ENCODE peak calls at places on chromosome 17, in six cellular contexts. E, T, C, N, Q and P are unnamed samples.

GRCh38 chr17:40068129-40068581 is 5.4 kb downstream of the THRA start:
- DNase-seq in T (no peak), C (no peak), N (no peak), Q (no peak), E (peak; percentile 2), P (no peak)

GRCh38 chr17:50206604-50207293 is 5.3 kb upstream of the COL1A1 start:
- DNase-seq in N (no peak), C (no peak), Q (no peak), E (peak; percentile 85), T (no peak), P (no peak)

GRCh38 chr17:39082482-39082881 is 69.0 kb downstream of the PLXDC1 start:
- DNase-seq in E (no peak), Q (no peak), T (no peak), N (no peak), C (no peak), P (no peak)

GRCh38 chr17:31798205-31798724 is 60.8 kb downstream of the COPRS start:
- DNase-seq in N (no peak), T (no peak), E (no peak), Q (no peak), C (no peak), P (no peak)

GRCh38 chr17:50845260-50846147 is 10.1 kb downstream of the WFIKKN2 start:
- DNase-seq in T (peak; percentile 85), E (no peak), C (peak; percentile 53), N (no peak), Q (no peak), P (no peak)

GRCh38 chr17:48012151-48012520 is 25.5 kb downstream of the COPZ2 start:
- DNase-seq in Q (no peak), C (no peak), E (peak; percentile 94), T (no peak), N (no peak), P (peak; percentile 59)

GRCh38 chr17:27892542-27892865 is 661 bp downstream of the LYRM9 start:
- DNase-seq in E (no peak), N (no peak), T (no peak), Q (no peak), C (no peak), P (no peak)

GRCh38 chr17:79919164-79919585 is 79.9 kb upstream of the CBX4 start:
- DNase-seq in N (peak; percentile 68), C (peak; percentile 91), Q (no peak), E (no peak), T (peak; percentile 97), P (peak; percentile 94)

GRCh38 chr17:81470944-81471803 is 41.4 kb downstream of the ACTG1 start:
- DNase-seq in C (no peak), Q (no peak), E (peak; percentile 72), T (no peak), N (no peak), P (no peak)

GRCh38 chr17:79650283-79650682 is 39.4 kb upstream of the RBFOX3 start:
- DNase-seq in T (no peak), E (no peak), N (no peak), C (no peak), Q (no peak), P (no peak)

GRCh38 chr17:15279011-15279477 is 13.9 kb upstream of the PMP22 start:
- DNase-seq in T (no peak), Q (peak; percentile 92), N (no peak), C (no peak), E (no peak), P (no peak)

GRCh38 chr17:39954876-39955275 is 7.9 kb upstream of the GSDMA start:
- DNase-seq in N (no peak), E (no peak), Q (no peak), C (no peak), T (no peak), P (no peak)

GRCh38 chr17:81869221-81870154 is 1.6 kb downstream of the ARHGDIA start:
- DNase-seq in T (no peak), Q (no peak), E (peak; percentile 68), N (no peak), C (no peak), P (no peak)

GRCh38 chr17:55898195-55898594 is 147.3 kb downstream of the PCTP start:
- DNase-seq in Q (no peak), N (no peak), T (no peak), E (no peak), C (no peak), P (no peak)

GRCh38 chr17:38584350-38584925 is 21.3 kb downstream of the SRCIN1 start:
- DNase-seq in C (peak; percentile 91), T (peak; percentile 75), Q (no peak), N (no peak), E (peak; percentile 75), P (peak; percentile 71)

GRCh38 chr17:37466471-37466870 is 23.2 kb upstream of the DUSP14 start:
- DNase-seq in T (no peak), N (no peak), E (no peak), Q (no peak), C (no peak), P (no peak)

GRCh38 chr17:60391419-60392041 is 403 bp downstream of the USP32 start:
- DNase-seq in T (no peak), Q (no peak), C (no peak), E (peak; percentile 86), N (peak; percentile 15), P (no peak)

GRCh38 chr17:60392845-60393702 is 1.1 kb upstream of the USP32 start:
- DNase-seq in E (peak; percentile 14), T (no peak), Q (no peak), N (no peak), C (peak; percentile 33), P (no peak)

GRCh38 chr17:60390881-60391418 is 983 bp downstream of the USP32 start:
- DNase-seq in Q (no peak), N (no peak), E (peak; percentile 48), T (peak; percentile 64), C (no peak), P (no peak)

GRCh38 chr17:60393840-60394529 is 2.1 kb upstream of the USP32 start:
- DNase-seq in N (no peak), T (no peak), E (peak; percentile 6), Q (no peak), C (no peak), P (no peak)

DNA sequence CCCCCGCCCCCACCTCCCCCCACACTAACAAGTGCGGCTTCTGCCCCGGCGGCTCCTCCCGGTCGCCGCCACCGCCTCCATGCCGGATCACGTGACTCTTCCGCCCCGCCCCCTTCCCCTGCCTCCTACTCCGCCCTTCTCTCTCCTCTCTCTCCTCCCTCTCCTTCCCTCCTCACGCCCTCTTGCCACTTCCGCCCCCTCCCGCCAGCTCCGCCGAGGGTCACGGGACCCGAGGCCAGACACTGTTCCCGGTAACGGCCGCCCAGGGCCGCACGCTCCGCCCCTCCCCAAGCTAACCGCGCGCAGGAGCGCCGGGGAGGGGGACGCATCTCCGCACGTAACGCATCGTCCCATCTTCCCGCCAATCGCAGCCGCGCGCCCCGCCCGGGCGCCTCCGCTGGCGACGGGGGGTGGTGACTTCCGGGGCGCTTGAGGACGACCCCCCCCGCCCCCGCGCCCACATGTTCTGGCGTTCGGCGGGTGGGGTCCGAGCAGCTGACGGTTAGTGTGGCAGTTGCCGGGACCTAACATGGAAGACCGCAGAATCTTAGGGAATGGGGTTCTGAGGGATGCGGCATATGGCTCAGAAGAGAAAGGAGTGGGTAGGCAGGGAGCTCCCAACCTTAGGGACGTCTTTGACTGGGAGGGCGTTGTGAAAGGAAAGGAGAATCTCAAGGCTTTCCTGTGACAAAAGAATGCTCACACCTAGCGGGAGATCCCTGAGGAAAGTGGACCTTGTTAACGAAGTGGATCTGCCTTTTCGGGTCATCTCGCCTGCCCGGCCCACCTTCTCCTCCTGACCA is at the start of gene USP32:
- DNase-seq in C (peak; percentile 97), Q (peak; percentile 92), N (peak; percentile 94), E (peak; percentile 99), T (peak; percentile 100), P (peak; percentile 96)
- TF ChIP-seq CTCF in C (peak; percentile 35), Q (peak; percentile 31), N (peak; percentile 22), E (peak; percentile 1), T (peak; percentile 19), P (peak; percentile 28)

GRCh38 chr17:18262111-18262510 is 1.6 kb downstream of the MIEF2 start:
- DNase-seq in N (no peak), E (no peak), T (no peak), Q (no peak), C (no peak), P (no peak)
- H3K4me3 ChIP-seq in N (no peak overlapping the region), E (no peak overlapping the region), T (peak overlapping the region; percentile 98), Q (no peak overlapping the region), C (peak overlapping the region; percentile 86), P (no peak overlapping the region)

GRCh38 chr17:78351449-78352006 is 8.3 kb downstream of the SOCS3 start:
- DNase-seq in N (peak; percentile 73), C (peak; percentile 90), Q (peak; percentile 99), E (peak; percentile 84), T (peak; percentile 99), P (peak; percentile 20)
- TF ChIP-seq CTCF in N (no peak), C (no peak), Q (peak; percentile 28), E (no peak), T (no peak), P (no peak)

DNA sequence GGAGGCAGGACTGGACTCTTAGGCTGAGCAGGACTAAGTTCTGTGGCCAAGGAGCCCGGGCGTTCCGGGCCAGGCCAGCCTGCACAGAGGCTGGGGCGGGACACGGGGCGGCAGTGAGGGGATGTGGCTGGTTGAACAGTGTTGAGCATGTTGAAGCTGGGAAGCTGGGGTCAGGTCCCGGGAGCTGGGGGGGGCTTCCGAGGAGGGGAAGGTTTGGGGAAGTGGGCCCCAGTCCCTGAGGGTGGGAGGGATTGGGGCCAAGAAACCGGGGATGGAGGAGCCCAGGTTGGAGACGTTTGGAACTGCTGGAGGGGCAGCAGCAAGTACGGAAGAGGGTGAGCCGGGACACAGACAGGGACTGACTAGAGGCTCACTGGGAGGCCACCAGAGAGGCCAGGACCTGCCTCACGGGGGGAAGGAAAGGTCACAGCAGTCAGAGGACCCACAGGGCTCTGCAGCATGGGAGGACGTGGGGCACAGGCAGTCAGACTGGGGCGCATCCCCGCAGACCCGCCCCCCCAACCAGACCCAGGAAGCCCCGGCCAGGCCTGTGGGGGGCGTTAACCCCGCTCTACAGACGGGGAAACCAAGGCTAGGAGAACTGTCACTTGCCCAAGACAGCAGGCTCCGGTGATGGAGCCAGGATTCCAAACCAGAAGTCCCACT is 9.5 kb downstream of the TAX1BP3 start:
- DNase-seq in T (no peak), Q (no peak), C (no peak), E (no peak), N (no peak), P (no peak)
- H3K4me3 ChIP-seq in T (no peak overlapping the region), Q (no peak overlapping the region), C (no peak overlapping the region), E (no peak overlapping the region), N (no peak overlapping the region), P (no peak overlapping the region)

GRCh38 chr17:41516147-41516827 is 2.4 kb downstream of the KRT15 start:
- DNase-seq in T (no peak), N (no peak), E (no peak), Q (no peak), C (no peak), P (no peak)
- TF ChIP-seq CTCF in T (no peak), N (no peak), E (no peak), Q (no peak), C (no peak), P (no peak)

GRCh38 chr17:29369831-29370735 is 20.1 kb upstream of the TAOK1 start:
- DNase-seq in E (peak; percentile 88), N (no peak), T (no peak), Q (peak; percentile 56), C (peak; percentile 53), P (peak; percentile 56)
- H3K4me3 ChIP-seq in E (peak overlapping the region; percentile 27), N (no peak overlapping the region), T (peak overlapping the region; percentile 24), Q (peak overlapping the region; percentile 21), C (peak overlapping the region; percentile 53), P (peak overlapping the region; percentile 26)

GRCh38 chr17:64458756-64459155 is 9.8 kb downstream of the MILR1 start:
- DNase-seq in C (no peak), E (no peak), N (no peak), T (no peak), Q (no peak), P (no peak)
- TF ChIP-seq CTCF in C (no peak), E (no peak), N (no peak), T (no peak), Q (no peak), P (no peak)